ENCODE peak calls at places on chromosomes 2 and 18, in seven cellular contexts. A is aorta; E is IMR-90; Z is heart right ventricle; I is K562; T is GM23248; B is CD8-positive, alpha-beta memory T cell. H is an unnamed sample.
A peak's percentile ranks its signal among the peaks of the same experiment; 100 is the strongest.

GRCh38 chr2:3254438-3254941 is 123.1 kb downstream of the EIPR1 start:
- DNase-seq in I (no peak), Z (no peak), T (no peak), B (no peak), E (no peak), A (no peak), H (no peak)

GRCh38 chr2:109284816-109285215 is 155.8 kb downstream of the SH3RF3 start:
- DNase-seq in B (no peak), Z (peak; percentile 69), A (peak; percentile 48), T (peak; percentile 37), E (peak; percentile 79), I (no peak), H (no peak)

GRCh38 chr2:240393831-240394410 is 41.5 kb upstream of the GPC1 start:
- DNase-seq in A (peak; percentile 38), Z (no peak), B (no peak), I (no peak), T (peak; percentile 57), E (peak; percentile 84), H (no peak)

GRCh38 chr2:15943378-15943851 is 3.1 kb downstream of the MYCN start:
- DNase-seq in Z (no peak), B (no peak), T (no peak), I (peak; percentile 14), E (no peak), A (no peak), H (no peak)

GRCh38 chr2:170996316-170996715 is 67.3 kb downstream of the GORASP2 start:
- DNase-seq in Z (no peak), E (peak; percentile 53), B (no peak), A (no peak), I (no peak), T (no peak), H (no peak)

GRCh38 chr2:86223682-86224560 is 24.7 kb downstream of the MRPL35 start:
- DNase-seq in T (peak; percentile 74), I (no peak), A (no peak), Z (no peak), E (peak; percentile 59), B (no peak), H (no peak)

GRCh38 chr2:28602751-28603639 is 107.1 kb downstream of the PLB1 start:
- DNase-seq in E (no peak), I (no peak), T (no peak), Z (no peak), B (no peak), A (peak; percentile 52), H (no peak)

GRCh38 chr18:23964282-23965238 is 50.0 kb upstream of the TTC39C start:
- DNase-seq in A (no peak), B (peak; percentile 73), I (peak; percentile 34), T (no peak), Z (no peak), E (no peak), H (peak; percentile 57)

GRCh38 chr2:39837856-39838453 is 58.9 kb upstream of the THUMPD2 start:
- DNase-seq in T (peak; percentile 61), E (peak; percentile 42), A (no peak), I (peak; percentile 51), B (no peak), Z (peak; percentile 10), H (no peak)

GRCh38 chr2:6750389-6751158 is 115.1 kb downstream of the CMPK2 start:
- DNase-seq in B (no peak), E (no peak), Z (no peak), T (no peak), I (peak; percentile 3), A (no peak), H (no peak)

GRCh38 chr2:234099266-234099665 is 48.8 kb downstream of the SPP2 start:
- DNase-seq in Z (no peak), E (no peak), I (no peak), B (no peak), T (no peak), A (no peak), H (no peak)

GRCh38 chr2:144452169-144453038 is 67.5 kb downstream of the ZEB2 start:
- DNase-seq in T (peak; percentile 71), E (peak; percentile 49), A (no peak), B (no peak), Z (no peak), I (peak; percentile 76), H (no peak)

GRCh38 chr2:69643602-69644505 is at the start of gene AAK1:
- DNase-seq in T (peak; percentile 93), I (peak; percentile 93), A (peak; percentile 94), E (peak; percentile 79), Z (peak; percentile 92), B (peak; percentile 89), H (peak; percentile 82)

DNA sequence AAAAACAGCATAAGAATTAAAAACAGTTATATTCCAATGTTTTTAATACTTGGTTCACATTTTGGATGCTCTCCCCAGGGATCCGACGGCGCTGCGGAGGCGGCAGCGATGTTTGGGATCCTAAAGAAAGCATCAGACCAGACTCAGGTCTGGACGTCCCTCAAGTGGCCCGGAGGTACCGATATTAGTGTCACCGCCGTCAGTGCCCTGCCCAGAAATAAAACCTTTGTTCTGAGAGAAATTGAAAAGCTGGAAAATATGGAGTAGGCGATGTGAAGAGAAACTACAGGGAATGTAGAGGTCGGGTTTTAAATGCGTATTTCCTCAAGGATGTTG is 645 bp upstream of the TBC1D8 start:
- DNase-seq in B (no peak), I (no peak), A (no peak), E (no peak), T (no peak), Z (no peak), H (no peak)
- H3K4me1 ChIP-seq in B (peaks cover 26% of the 10 kb centered on the region), I (peaks cover 2% of the 10 kb centered on the region), A (peaks cover 4% of the 10 kb centered on the region), E (peaks cover 7% of the 10 kb centered on the region), T (peaks cover 15% of the 10 kb centered on the region), Z (peaks cover 68% of the 10 kb centered on the region), H (peaks cover 8% of the 10 kb centered on the region)

GRCh38 chr2:191304939-191305875 is 60.0 kb downstream of the MYO1B start:
- DNase-seq in B (no peak), A (peak; percentile 58), T (peak; percentile 84), E (peak; percentile 89), Z (peak; percentile 65), I (no peak), H (no peak)

GRCh38 chr2:191312163-191312562 is 67.0 kb downstream of the MYO1B start:
- DNase-seq in A (no peak), Z (no peak), B (no peak), I (no peak), E (no peak), T (no peak), H (no peak)

GRCh38 chr2:191311627-191312026 is 66.4 kb downstream of the MYO1B start:
- DNase-seq in E (peak; percentile 88), B (no peak), A (no peak), I (no peak), T (peak; percentile 92), Z (no peak), H (no peak)

GRCh38 chr2:191311156-191311555 is 66.0 kb downstream of the MYO1B start:
- DNase-seq in I (no peak), Z (no peak), B (no peak), E (no peak), T (no peak), A (no peak), H (no peak)

DNA sequence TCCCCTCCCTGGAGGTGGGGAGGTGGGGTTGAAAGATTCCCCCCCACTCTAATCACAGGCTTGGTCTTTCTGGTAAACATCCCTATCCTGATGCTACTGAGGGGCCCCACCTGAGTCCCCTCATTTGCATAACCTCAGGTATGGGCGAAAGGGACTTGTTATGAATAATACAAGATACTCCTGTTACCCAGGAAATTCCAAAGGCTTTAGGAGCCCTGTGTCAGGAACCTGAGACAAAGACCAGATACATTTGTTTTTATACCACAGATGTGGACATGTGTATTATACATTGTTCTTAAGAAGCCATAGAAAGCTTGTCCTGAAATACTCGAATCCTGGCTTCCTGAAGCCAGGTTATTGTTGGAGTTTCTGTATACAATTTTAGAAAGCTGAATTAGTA is 62.8 kb downstream of the MYO1B start:
- DNase-seq in B (no peak), E (no peak), A (no peak), Z (no peak), T (no peak), I (no peak), H (no peak)
- H3K27ac ChIP-seq in B (no peak overlapping the region), E (no peak overlapping the region), A (no peak overlapping the region), Z (no peak overlapping the region), T (no peak overlapping the region), I (no peak overlapping the region), H (no peak overlapping the region)

GRCh38 chr2:60512063-60512622 is 41.3 kb downstream of the BCL11A start:
- DNase-seq in E (no peak), I (no peak), B (no peak), Z (no peak), T (no peak), A (no peak), H (no peak)
- H3K4me1 ChIP-seq in E (peaks cover 14% of the 10 kb centered on the region), I (no peaks in the 10 kb centered on the region), B (no peaks in the 10 kb centered on the region), Z (peaks cover 39% of the 10 kb centered on the region), T (peaks cover 24% of the 10 kb centered on the region), A (no peaks in the 10 kb centered on the region), H (no peaks in the 10 kb centered on the region)

GRCh38 chr2:241539616-241540374 is 18.8 kb upstream of the BOK start:
- DNase-seq in E (no peak), Z (no peak), B (no peak), T (no peak), I (no peak), A (no peak), H (no peak)
- H3K27ac ChIP-seq in E (no peak overlapping the region), Z (no peak overlapping the region), B (no peak overlapping the region), T (no peak overlapping the region), I (no peak overlapping the region), A (no peak overlapping the region), H (no peak overlapping the region)

DNA sequence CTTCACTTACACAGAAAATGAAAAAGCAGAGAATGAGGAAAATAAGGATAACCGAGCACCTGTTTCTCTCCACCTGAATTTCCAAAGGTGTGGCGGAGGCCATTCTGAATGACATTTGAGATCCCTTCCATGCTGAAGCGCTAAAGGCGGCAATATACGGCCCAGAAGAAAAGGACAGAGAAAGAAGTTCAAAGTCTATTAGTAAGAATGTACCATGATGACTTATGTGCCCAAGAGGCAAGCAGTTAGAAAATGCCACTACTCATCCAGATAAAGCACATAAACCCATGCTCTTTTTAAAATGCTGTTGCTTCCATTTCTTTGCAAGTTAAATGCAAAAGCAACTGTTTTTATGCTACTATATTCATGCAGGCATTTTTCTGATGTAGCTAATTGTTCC is 37.2 kb downstream of the FEZ2 start:
- DNase-seq in E (no peak), Z (no peak), T (no peak), A (no peak), B (no peak), I (no peak), H (no peak)
- H3K4me1 ChIP-seq in E (peaks cover 29% of the 10 kb centered on the region), Z (peaks cover 32% of the 10 kb centered on the region), T (peaks cover 87% of the 10 kb centered on the region), A (peaks cover 3% of the 10 kb centered on the region), B (no peaks in the 10 kb centered on the region), I (no peaks in the 10 kb centered on the region), H (no peaks in the 10 kb centered on the region)